ENCODE peak calls at places on chromosomes 3 and 15, in eight cellular contexts. One of them, this sample, is unnamed.

GRCh38 chr3:194273396-194274310 is 77.5 kb downstream of the CPN2 start:
- DNase-seq in heart right ventricle: no peak
- DNase-seq in Peyer's patch: no peak
- DNase-seq in testis: peak; percentile 12
- DNase-seq in neural progenitor cell: no peak
- DNase-seq in WERI-Rb-1: no peak
- DNase-seq in heart left ventricle: peak; percentile 39
- DNase-seq in IMR-90: no peak
- DNase-seq in this sample: no peak

GRCh38 chr15:31136016-31136415 is 34.5 kb upstream of the TRPM1 start:
- DNase-seq in IMR-90: no peak
- DNase-seq in testis: peak; percentile 9
- DNase-seq in heart right ventricle: no peak
- DNase-seq in WERI-Rb-1: peak; percentile 15
- DNase-seq in neural progenitor cell: no peak
- DNase-seq in Peyer's patch: no peak
- DNase-seq in heart left ventricle: no peak
- DNase-seq in this sample: no peak

GRCh38 chr3:191235331-191236314 is 36.6 kb downstream of the OSTN start:
- DNase-seq in neural progenitor cell: no peak
- DNase-seq in heart right ventricle: no peak
- DNase-seq in Peyer's patch: no peak
- DNase-seq in testis: no peak
- DNase-seq in WERI-Rb-1: no peak
- DNase-seq in IMR-90: peak; percentile 63
- DNase-seq in heart left ventricle: no peak
- DNase-seq in this sample: no peak

GRCh38 chr3:4914464-4914863 is 64.8 kb upstream of the BHLHE40 start:
- DNase-seq in IMR-90: no peak
- DNase-seq in Peyer's patch: no peak
- DNase-seq in testis: no peak
- DNase-seq in WERI-Rb-1: no peak
- DNase-seq in heart right ventricle: no peak
- DNase-seq in heart left ventricle: no peak
- DNase-seq in neural progenitor cell: no peak
- DNase-seq in this sample: no peak

GRCh38 chr3:30977592-30977991 is 83.1 kb upstream of the GADL1 start:
- DNase-seq in WERI-Rb-1: no peak
- DNase-seq in testis: no peak
- DNase-seq in heart right ventricle: no peak
- DNase-seq in heart left ventricle: no peak
- DNase-seq in neural progenitor cell: no peak
- DNase-seq in Peyer's patch: no peak
- DNase-seq in IMR-90: no peak
- DNase-seq in this sample: no peak

GRCh38 chr3:38137615-38138346 is 680 bp upstream of the MYD88 start:
- DNase-seq in heart left ventricle: no peak
- DNase-seq in IMR-90: no peak
- DNase-seq in testis: peak; percentile 26
- DNase-seq in neural progenitor cell: peak; percentile 58
- DNase-seq in Peyer's patch: peak; percentile 60
- DNase-seq in WERI-Rb-1: no peak
- DNase-seq in heart right ventricle: no peak
- DNase-seq in this sample: no peak

GRCh38 chr3:127456471-127457093 is 134.0 kb downstream of the TPRA1 start:
- DNase-seq in heart right ventricle: no peak
- DNase-seq in neural progenitor cell: no peak
- DNase-seq in heart left ventricle: peak; percentile 47
- DNase-seq in WERI-Rb-1: no peak
- DNase-seq in IMR-90: peak; percentile 63
- DNase-seq in testis: no peak
- DNase-seq in Peyer's patch: no peak
- DNase-seq in this sample: no peak

GRCh38 chr15:83323296-83323711 is 38.8 kb upstream of the BNC1 start:
- DNase-seq in WERI-Rb-1: no peak
- DNase-seq in Peyer's patch: no peak
- DNase-seq in heart right ventricle: peak; percentile 13
- DNase-seq in heart left ventricle: no peak
- DNase-seq in neural progenitor cell: no peak
- DNase-seq in testis: no peak
- DNase-seq in IMR-90: peak; percentile 98
- DNase-seq in this sample: no peak

GRCh38 chr3:177529716-177530335 is 332.5 kb upstream of the TBL1XR1 start:
- DNase-seq in neural progenitor cell: no peak
- DNase-seq in IMR-90: peak; percentile 58
- DNase-seq in WERI-Rb-1: no peak
- DNase-seq in Peyer's patch: no peak
- DNase-seq in heart right ventricle: no peak
- DNase-seq in heart left ventricle: no peak
- DNase-seq in testis: no peak
- DNase-seq in this sample: no peak

GRCh38 chr15:89515477-89515876 is 19.1 kb upstream of the RHCG start:
- DNase-seq in heart left ventricle: no peak
- DNase-seq in Peyer's patch: peak; percentile 10
- DNase-seq in testis: no peak
- DNase-seq in neural progenitor cell: no peak
- DNase-seq in heart right ventricle: no peak
- DNase-seq in WERI-Rb-1: no peak
- DNase-seq in IMR-90: no peak
- DNase-seq in this sample: no peak
- H3K27me3 ChIP-seq in heart left ventricle: peaks cover 18% of the 10 kb centered on the region
- H3K27me3 ChIP-seq in Peyer's patch: no peaks in the 10 kb centered on the region
- H3K27me3 ChIP-seq in testis: no peaks in the 10 kb centered on the region
- H3K27me3 ChIP-seq in neural progenitor cell: no peaks in the 10 kb centered on the region
- H3K27me3 ChIP-seq in heart right ventricle: peaks cover 25% of the 10 kb centered on the region
- H3K27me3 ChIP-seq in WERI-Rb-1: no peaks in the 10 kb centered on the region
- H3K27me3 ChIP-seq in IMR-90: peaks cover 28% of the 10 kb centered on the region
- H3K27me3 ChIP-seq in this sample: peaks cover 20% of the 10 kb centered on the region

DNA sequence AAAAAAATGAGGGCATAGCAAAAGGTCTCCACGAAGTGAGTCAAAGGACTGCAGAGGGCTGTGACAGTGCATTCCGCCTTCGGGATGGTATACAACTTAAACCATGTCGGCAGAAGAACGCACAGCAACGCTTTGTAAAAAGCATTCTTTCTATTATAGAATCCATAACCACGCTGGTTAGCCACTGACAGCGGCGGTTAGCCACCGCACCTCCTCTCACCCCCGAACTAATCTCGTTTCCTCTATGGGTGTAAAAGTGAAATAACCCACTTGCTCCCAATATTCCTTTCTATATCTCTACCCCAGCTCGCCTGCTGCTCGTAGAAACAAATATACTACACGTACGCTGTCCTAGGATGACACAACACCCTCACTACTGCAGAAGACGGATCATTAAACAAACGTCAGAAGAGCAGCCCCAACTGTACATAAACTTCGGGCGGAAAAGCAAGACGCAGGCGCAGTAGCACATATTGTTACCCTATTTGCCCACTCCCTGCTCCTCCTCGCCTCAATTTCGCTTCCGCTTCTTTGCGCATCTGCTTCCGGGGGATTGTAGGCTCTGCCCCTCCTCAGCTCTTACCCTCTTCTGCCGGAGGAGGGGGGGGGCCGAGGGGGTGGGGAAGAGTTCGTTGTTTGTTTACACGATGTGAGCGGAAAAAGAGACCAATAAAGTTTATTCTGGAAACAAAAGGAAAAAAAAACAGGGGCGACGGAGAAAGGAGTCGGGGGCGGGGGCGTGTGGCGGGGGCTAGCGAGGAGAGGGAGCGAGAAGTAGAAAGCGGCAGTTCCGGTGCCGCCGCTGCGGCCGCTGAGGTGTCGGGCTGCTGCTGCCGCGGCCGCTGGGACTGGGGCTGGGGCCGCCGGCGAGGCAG is at the start of gene PIK3CA:
- DNase-seq in IMR-90: peak; percentile 99
- DNase-seq in heart right ventricle: peak; percentile 97
- DNase-seq in heart left ventricle: peak; percentile 97
- DNase-seq in neural progenitor cell: peak; percentile 96
- DNase-seq in Peyer's patch: peak; percentile 98
- DNase-seq in WERI-Rb-1: peak; percentile 95
- DNase-seq in testis: peak; percentile 98
- DNase-seq in this sample: peak; percentile 85
- H3K27ac ChIP-seq in IMR-90: peak within 1 kb of the TSS; percentile 94
- H3K27ac ChIP-seq in heart right ventricle: peak within 1 kb of the TSS; percentile 99
- H3K27ac ChIP-seq in heart left ventricle: peak within 1 kb of the TSS; percentile 98
- H3K27ac ChIP-seq in neural progenitor cell: peak within 1 kb of the TSS; percentile 86
- H3K27ac ChIP-seq in Peyer's patch: peak within 1 kb of the TSS; percentile 99
- H3K27ac ChIP-seq in WERI-Rb-1: peak within 1 kb of the TSS; percentile 85
- H3K27ac ChIP-seq in testis: peak within 1 kb of the TSS; percentile 97
- H3K27ac ChIP-seq in this sample: peak within 1 kb of the TSS; percentile 100

GRCh38 chr15:84748274-84749110 is at the start of gene ZNF592:
- DNase-seq in heart right ventricle: peak; percentile 86
- DNase-seq in heart left ventricle: peak; percentile 90
- DNase-seq in WERI-Rb-1: peak; percentile 76
- DNase-seq in testis: peak; percentile 72
- DNase-seq in IMR-90: peak; percentile 70
- DNase-seq in Peyer's patch: peak; percentile 92
- DNase-seq in neural progenitor cell: peak; percentile 90
- DNase-seq in this sample: peak; percentile 71

GRCh38 chr15:84747423-84748273 is 744 bp upstream of the ZNF592 start:
- DNase-seq in IMR-90: peak; percentile 60
- DNase-seq in testis: peak; percentile 69
- DNase-seq in Peyer's patch: peak; percentile 89
- DNase-seq in WERI-Rb-1: peak; percentile 74
- DNase-seq in heart left ventricle: peak; percentile 85
- DNase-seq in neural progenitor cell: peak; percentile 84
- DNase-seq in heart right ventricle: peak; percentile 72
- DNase-seq in this sample: peak; percentile 72

GRCh38 chr15:84750583-84751092 is 2.2 kb downstream of the ZNF592 start:
- DNase-seq in testis: no peak
- DNase-seq in WERI-Rb-1: peak; percentile 23
- DNase-seq in Peyer's patch: no peak
- DNase-seq in neural progenitor cell: peak; percentile 29
- DNase-seq in heart left ventricle: no peak
- DNase-seq in heart right ventricle: no peak
- DNase-seq in IMR-90: no peak
- DNase-seq in this sample: no peak

GRCh38 chr15:84752195-84752594 is 3.8 kb downstream of the ZNF592 start:
- DNase-seq in WERI-Rb-1: no peak
- DNase-seq in heart right ventricle: no peak
- DNase-seq in testis: no peak
- DNase-seq in neural progenitor cell: no peak
- DNase-seq in heart left ventricle: no peak
- DNase-seq in Peyer's patch: no peak
- DNase-seq in IMR-90: no peak
- DNase-seq in this sample: no peak

GRCh38 chr15:84749111-84749991 is 959 bp downstream of the ZNF592 start:
- DNase-seq in neural progenitor cell: peak; percentile 53
- DNase-seq in IMR-90: no peak
- DNase-seq in heart left ventricle: peak; percentile 50
- DNase-seq in heart right ventricle: peak; percentile 45
- DNase-seq in Peyer's patch: peak; percentile 65
- DNase-seq in WERI-Rb-1: peak; percentile 91
- DNase-seq in testis: peak; percentile 67
- DNase-seq in this sample: peak; percentile 27
- TF ChIP-seq CTCF in neural progenitor cell: no peak
- TF ChIP-seq CTCF in IMR-90: no peak
- TF ChIP-seq CTCF in heart left ventricle: no peak
- TF ChIP-seq CTCF in heart right ventricle: no peak
- TF ChIP-seq CTCF in Peyer's patch: peak; percentile 23
- TF ChIP-seq CTCF in WERI-Rb-1: no peak
- TF ChIP-seq CTCF in testis: no peak
- TF ChIP-seq CTCF in this sample: no peak

DNA sequence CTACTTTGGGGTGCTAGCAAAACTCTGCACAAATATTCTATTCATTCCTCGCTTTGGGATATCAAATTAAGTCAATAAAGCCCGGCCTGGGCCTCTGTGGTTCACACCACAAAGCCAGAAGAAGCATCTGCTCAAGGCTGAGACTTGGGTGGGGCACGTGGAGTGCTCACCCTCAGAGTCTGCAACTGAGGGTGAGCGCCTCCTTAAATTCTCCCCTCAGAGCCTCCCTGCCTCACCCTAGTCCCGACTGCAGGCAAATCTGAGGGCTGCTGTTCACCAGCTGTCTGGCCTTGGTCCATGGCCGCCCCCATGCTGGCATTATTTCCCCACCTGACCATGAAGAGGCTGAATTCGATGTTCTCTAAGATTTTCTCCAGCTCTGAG is 1.7 kb upstream of the MEGF11 start:
- DNase-seq in heart left ventricle: no peak
- DNase-seq in testis: no peak
- DNase-seq in heart right ventricle: no peak
- DNase-seq in WERI-Rb-1: no peak
- DNase-seq in neural progenitor cell: no peak
- DNase-seq in IMR-90: no peak
- DNase-seq in Peyer's patch: no peak
- DNase-seq in this sample: no peak
- H3K27me3 ChIP-seq in heart left ventricle: peaks cover 74% of the 10 kb centered on the region
- H3K27me3 ChIP-seq in testis: no peaks in the 10 kb centered on the region
- H3K27me3 ChIP-seq in heart right ventricle: peaks cover 94% of the 10 kb centered on the region
- H3K27me3 ChIP-seq in WERI-Rb-1: peaks cover 24% of the 10 kb centered on the region
- H3K27me3 ChIP-seq in neural progenitor cell: peaks cover 84% of the 10 kb centered on the region
- H3K27me3 ChIP-seq in IMR-90: peaks cover 83% of the 10 kb centered on the region
- H3K27me3 ChIP-seq in Peyer's patch: peaks cover 33% of the 10 kb centered on the region
- H3K27me3 ChIP-seq in this sample: peaks cover 68% of the 10 kb centered on the region

GRCh38 chr15:32694222-32694983 is 23.4 kb upstream of the GREM1 start:
- DNase-seq in testis: no peak
- DNase-seq in heart left ventricle: no peak
- DNase-seq in neural progenitor cell: no peak
- DNase-seq in IMR-90: no peak
- DNase-seq in WERI-Rb-1: no peak
- DNase-seq in Peyer's patch: no peak
- DNase-seq in heart right ventricle: no peak
- DNase-seq in this sample: no peak
- H3K27ac ChIP-seq in testis: no peak overlapping the region
- H3K27ac ChIP-seq in heart left ventricle: no peak overlapping the region
- H3K27ac ChIP-seq in neural progenitor cell: no peak overlapping the region
- H3K27ac ChIP-seq in IMR-90: no peak overlapping the region
- H3K27ac ChIP-seq in WERI-Rb-1: no peak overlapping the region
- H3K27ac ChIP-seq in Peyer's patch: no peak overlapping the region
- H3K27ac ChIP-seq in heart right ventricle: no peak overlapping the region
- H3K27ac ChIP-seq in this sample: no peak overlapping the region

GRCh38 chr3:25018909-25019308 is 409.2 kb upstream of the RARB start:
- DNase-seq in neural progenitor cell: no peak
- DNase-seq in heart left ventricle: no peak
- DNase-seq in Peyer's patch: no peak
- DNase-seq in heart right ventricle: no peak
- DNase-seq in testis: no peak
- DNase-seq in IMR-90: no peak
- DNase-seq in WERI-Rb-1: no peak
- DNase-seq in this sample: no peak

GRCh38 chr3:25019506-25019905 is 408.6 kb upstream of the RARB start:
- DNase-seq in heart right ventricle: no peak
- DNase-seq in IMR-90: no peak
- DNase-seq in testis: no peak
- DNase-seq in Peyer's patch: no peak
- DNase-seq in heart left ventricle: no peak
- DNase-seq in WERI-Rb-1: no peak
- DNase-seq in neural progenitor cell: no peak
- DNase-seq in this sample: no peak

GRCh38 chr3:25027639-25028038 is 400.4 kb upstream of the RARB start:
- DNase-seq in IMR-90: no peak
- DNase-seq in WERI-Rb-1: no peak
- DNase-seq in heart right ventricle: no peak
- DNase-seq in neural progenitor cell: no peak
- DNase-seq in heart left ventricle: no peak
- DNase-seq in Peyer's patch: no peak
- DNase-seq in testis: no peak
- DNase-seq in this sample: no peak

DNA sequence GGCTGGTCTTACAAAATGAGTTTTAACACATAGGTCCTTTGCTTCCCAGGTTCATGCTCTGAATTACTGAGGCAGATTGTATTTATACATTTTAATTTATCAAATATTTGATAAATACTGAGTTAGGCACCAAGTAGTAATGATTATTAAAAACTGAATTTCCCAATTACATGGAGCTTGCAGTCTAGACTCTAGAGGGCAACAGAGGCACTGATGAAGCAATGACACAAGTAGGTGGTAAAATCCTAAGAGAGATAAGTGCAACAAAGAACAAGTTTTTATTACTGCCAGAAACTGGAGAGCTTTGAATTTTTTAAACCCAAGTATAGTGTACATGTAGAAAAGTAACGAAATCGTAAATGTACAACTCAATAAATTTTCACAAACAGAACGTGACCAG is 406.2 kb upstream of the RARB start:
- DNase-seq in testis: no peak
- DNase-seq in WERI-Rb-1: no peak
- DNase-seq in neural progenitor cell: no peak
- DNase-seq in IMR-90: peak; percentile 16
- DNase-seq in Peyer's patch: no peak
- DNase-seq in heart right ventricle: no peak
- DNase-seq in heart left ventricle: no peak
- DNase-seq in this sample: no peak
- TF ChIP-seq CTCF in testis: no peak
- TF ChIP-seq CTCF in WERI-Rb-1: peak; percentile 19
- TF ChIP-seq CTCF in neural progenitor cell: peak; percentile 46
- TF ChIP-seq CTCF in IMR-90: no peak
- TF ChIP-seq CTCF in Peyer's patch: peak; percentile 29
- TF ChIP-seq CTCF in heart right ventricle: peak; percentile 62
- TF ChIP-seq CTCF in heart left ventricle: peak; percentile 60
- TF ChIP-seq CTCF in this sample: no peak

This sample was measured in CD4-positive, alpha-beta T cell.